ENCODE peak calls at places on chromosomes 13 and 19, in six cellular contexts. One of them, this sample, is unnamed.

GRCh38 chr19:43765109-43765876 is 10.5 kb upstream of the SMG9 start:
- DNase-seq in DMS53: peak
- DNase-seq in stimulated activated CD4-positive, alpha-beta T cell treated with anti-CD3 and anti-CD28 coated beads, Interleukin-15, amount 100 ng/mL, for 1 hour: peak
- DNase-seq in PC-9: peak
- DNase-seq in activated naive CD4-positive, alpha-beta T cell treated with Interleukin-2 at 50 U/mL for 16 hours: peak
- DNase-seq in body of pancreas: peak
- DNase-seq in this sample: peak

GRCh38 chr13:36418022-36418805 is 14.1 kb upstream of the CCNA1 start:
- DNase-seq in body of pancreas: no peak
- DNase-seq in PC-9: no peak
- DNase-seq in activated naive CD4-positive, alpha-beta T cell treated with Interleukin-2 at 50 U/mL for 16 hours: no peak
- DNase-seq in stimulated activated CD4-positive, alpha-beta T cell treated with anti-CD3 and anti-CD28 coated beads, Interleukin-15, amount 100 ng/mL, for 1 hour: no peak
- DNase-seq in DMS53: peak
- DNase-seq in this sample: no peak

GRCh38 chr19:788821-789472 is 8.3 kb upstream of the PTBP1 start:
- DNase-seq in activated naive CD4-positive, alpha-beta T cell treated with Interleukin-2 at 50 U/mL for 16 hours: no peak
- DNase-seq in DMS53: peak
- DNase-seq in PC-9: no peak
- DNase-seq in body of pancreas: no peak
- DNase-seq in stimulated activated CD4-positive, alpha-beta T cell treated with anti-CD3 and anti-CD28 coated beads, Interleukin-15, amount 100 ng/mL, for 1 hour: no peak
- DNase-seq in this sample: no peak

GRCh38 chr19:19368087-19368486 is 37.4 kb upstream of the GATAD2A start:
- DNase-seq in body of pancreas: no peak
- DNase-seq in PC-9: no peak
- DNase-seq in activated naive CD4-positive, alpha-beta T cell treated with Interleukin-2 at 50 U/mL for 16 hours: no peak
- DNase-seq in stimulated activated CD4-positive, alpha-beta T cell treated with anti-CD3 and anti-CD28 coated beads, Interleukin-15, amount 100 ng/mL, for 1 hour: no peak
- DNase-seq in DMS53: peak
- DNase-seq in this sample: no peak

GRCh38 chr19:16117594-16118033 is 5.9 kb downstream of the RAB8A start:
- DNase-seq in PC-9: no peak
- DNase-seq in body of pancreas: no peak
- DNase-seq in DMS53: no peak
- DNase-seq in stimulated activated CD4-positive, alpha-beta T cell treated with anti-CD3 and anti-CD28 coated beads, Interleukin-15, amount 100 ng/mL, for 1 hour: no peak
- DNase-seq in activated naive CD4-positive, alpha-beta T cell treated with Interleukin-2 at 50 U/mL for 16 hours: no peak
- DNase-seq in this sample: no peak

GRCh38 chr13:42177189-42177588 is 94.8 kb upstream of the AKAP11 start:
- DNase-seq in body of pancreas: no peak
- DNase-seq in PC-9: no peak
- DNase-seq in stimulated activated CD4-positive, alpha-beta T cell treated with anti-CD3 and anti-CD28 coated beads, Interleukin-15, amount 100 ng/mL, for 1 hour: no peak
- DNase-seq in activated naive CD4-positive, alpha-beta T cell treated with Interleukin-2 at 50 U/mL for 16 hours: no peak
- DNase-seq in DMS53: no peak
- DNase-seq in this sample: no peak

GRCh38 chr13:97145057-97145456 is 77.1 kb upstream of the MBNL2 start:
- DNase-seq in DMS53: no peak
- DNase-seq in body of pancreas: no peak
- DNase-seq in activated naive CD4-positive, alpha-beta T cell treated with Interleukin-2 at 50 U/mL for 16 hours: no peak
- DNase-seq in stimulated activated CD4-positive, alpha-beta T cell treated with anti-CD3 and anti-CD28 coated beads, Interleukin-15, amount 100 ng/mL, for 1 hour: no peak
- DNase-seq in PC-9: no peak
- DNase-seq in this sample: no peak

GRCh38 chr13:45299194-45299593 is 41.8 kb downstream of the TPT1 start:
- DNase-seq in PC-9: no peak
- DNase-seq in stimulated activated CD4-positive, alpha-beta T cell treated with anti-CD3 and anti-CD28 coated beads, Interleukin-15, amount 100 ng/mL, for 1 hour: no peak
- DNase-seq in activated naive CD4-positive, alpha-beta T cell treated with Interleukin-2 at 50 U/mL for 16 hours: no peak
- DNase-seq in body of pancreas: no peak
- DNase-seq in DMS53: no peak
- DNase-seq in this sample: no peak

GRCh38 chr13:104869501-104869900 is 1666.0 kb downstream of the EFNB2 start:
- DNase-seq in activated naive CD4-positive, alpha-beta T cell treated with Interleukin-2 at 50 U/mL for 16 hours: no peak
- DNase-seq in stimulated activated CD4-positive, alpha-beta T cell treated with anti-CD3 and anti-CD28 coated beads, Interleukin-15, amount 100 ng/mL, for 1 hour: no peak
- DNase-seq in DMS53: no peak
- DNase-seq in PC-9: no peak
- DNase-seq in body of pancreas: no peak
- DNase-seq in this sample: no peak

GRCh38 chr19:13717194-13717643 is 47.1 kb upstream of the MRI1 start:
- DNase-seq in stimulated activated CD4-positive, alpha-beta T cell treated with anti-CD3 and anti-CD28 coated beads, Interleukin-15, amount 100 ng/mL, for 1 hour: no peak
- DNase-seq in PC-9: no peak
- DNase-seq in DMS53: no peak
- DNase-seq in activated naive CD4-positive, alpha-beta T cell treated with Interleukin-2 at 50 U/mL for 16 hours: no peak
- DNase-seq in body of pancreas: no peak
- DNase-seq in this sample: no peak

GRCh38 chr13:34044660-34045080 is 226.7 kb downstream of the RFC3 start:
- DNase-seq in stimulated activated CD4-positive, alpha-beta T cell treated with anti-CD3 and anti-CD28 coated beads, Interleukin-15, amount 100 ng/mL, for 1 hour: no peak
- DNase-seq in DMS53: peak
- DNase-seq in body of pancreas: no peak
- DNase-seq in PC-9: no peak
- DNase-seq in activated naive CD4-positive, alpha-beta T cell treated with Interleukin-2 at 50 U/mL for 16 hours: no peak
- DNase-seq in this sample: no peak